ENCODE peak calls at places on chromosomes 12 and 14, in seven cellular contexts. E is stomach; L is amniotic stem cell; H is NCI-H2081; A is stimulated activated CD4-positive, alpha-beta T cell treated with anti-CD3 and anti-CD28 coated beads, TNF-alpha, amount 100 ng/mL, for 4 hours; M is activated T-cell treated with anti-CD3 and anti-CD28 coated beads for 1 hour; C is right atrium auricular region. V is an unnamed sample.

GRCh38 chr12:15601210-15601800 is 187.9 kb downstream of the EPS8 start:
- DNase-seq in E (no peak), L (no peak), H (no peak), A (no peak), M (no peak), C (no peak), V (no peak)

GRCh38 chr14:35384386-35385041 is 20.0 kb downstream of the NFKBIA start:
- DNase-seq in E (no peak), L (peak), H (no peak), A (no peak), M (no peak), C (peak), V (no peak)

GRCh38 chr14:34426313-34427295 is 35.4 kb downstream of the SPTSSA start:
- DNase-seq in E (peak), L (no peak), H (no peak), A (no peak), M (no peak), C (no peak), V (no peak)

GRCh38 chr12:6951551-6952120 is 480 bp downstream of the PTPN6 start:
- DNase-seq in E (no peak), L (no peak), H (no peak), A (no peak), M (no peak), C (no peak), V (no peak)

GRCh38 chr14:100815478-100816285 is 10.2 kb upstream of the MEG3 start:
- DNase-seq in E (no peak), L (peak), H (no peak), A (no peak), M (no peak), C (no peak), V (no peak)

GRCh38 chr14:50575769-50576168 is 15.8 kb downstream of the ATL1 start:
- DNase-seq in E (no peak), L (no peak), H (no peak), A (no peak), M (no peak), C (no peak), V (no peak)

GRCh38 chr12:111759991-111760390 is 6.7 kb upstream of the ALDH2 start:
- DNase-seq in E (no peak), L (no peak), H (no peak), A (no peak), M (no peak), C (no peak), V (no peak)

GRCh38 chr12:102748704-102749103 is 168.3 kb downstream of the PAH start:
- DNase-seq in E (no peak), L (no peak), H (no peak), A (no peak), M (no peak), C (no peak), V (no peak)

GRCh38 chr12:22672951-22673350 is 48.0 kb downstream of the ETNK1 start:
- DNase-seq in E (no peak), L (peak), H (no peak), A (no peak), M (no peak), C (no peak), V (no peak)

GRCh38 chr12:3557791-3558190 is 66.8 kb downstream of the PRMT8 start:
- DNase-seq in E (no peak), L (no peak), H (no peak), A (no peak), M (no peak), C (no peak), V (no peak)

GRCh38 chr12:132727091-132727794 is 16.6 kb downstream of the PGAM5 start:
- DNase-seq in E (no peak), L (no peak), H (no peak), A (no peak), M (no peak), C (no peak), V (no peak)

GRCh38 chr12:20436367-20436766 is 68.0 kb downstream of the PDE3A start:
- DNase-seq in E (no peak), L (no peak), H (no peak), A (no peak), M (no peak), C (no peak), V (no peak)

GRCh38 chr14:100724061-100724460 is 2.6 kb upstream of the DLK1 start:
- DNase-seq in E (no peak), L (no peak), H (no peak), A (no peak), M (no peak), C (no peak), V (no peak)

GRCh38 chr12:111444706-111445310 is 39.1 kb downstream of the SH2B3 start:
- DNase-seq in E (peak), L (no peak), H (peak), A (peak), M (peak), C (peak), V (peak)

GRCh38 chr14:66070542-66071319 is 415.4 kb upstream of the CCDC196 start:
- DNase-seq in E (peak), L (no peak), H (peak), A (peak), M (peak), C (no peak), V (peak)

GRCh38 chr14:84770030-84770429 is 759.9 kb upstream of the FLRT2 start:
- DNase-seq in E (no peak), L (no peak), H (peak), A (no peak), M (no peak), C (no peak), V (no peak)

GRCh38 chr14:90154110-90154509 is 92.3 kb downstream of the KCNK13 start:
- DNase-seq in E (no peak), L (no peak), H (no peak), A (no peak), M (no peak), C (no peak), V (no peak)

GRCh38 chr12:11650697-11651281 is 1.3 kb downstream of the ETV6 start:
- DNase-seq in E (no peak), L (no peak), H (peak), A (no peak), M (no peak), C (no peak), V (no peak)

GRCh38 chr12:77047341-77048202 is 17.8 kb downstream of the E2F7 start:
- DNase-seq in E (no peak), L (no peak), H (no peak), A (no peak), M (no peak), C (no peak), V (no peak)

GRCh38 chr12:53066594-53066978 is 12.6 kb downstream of the SPRYD3 start:
- DNase-seq in E (peak), L (no peak), H (no peak), A (no peak), M (no peak), C (peak), V (no peak)

GRCh38 chr14:83842536-83842935 is 1687.4 kb upstream of the FLRT2 start:
- DNase-seq in E (no peak), L (no peak), H (peak), A (no peak), M (no peak), C (no peak), V (no peak)

GRCh38 chr14:35921745-35922144 is 95.6 kb downstream of the BRMS1L start:
- DNase-seq in E (no peak), L (no peak), H (no peak), A (no peak), M (no peak), C (no peak), V (no peak)

GRCh38 chr12:44653886-44654527 is 222.1 kb downstream of the NELL2 start:
- DNase-seq in E (no peak), L (no peak), H (no peak), A (no peak), M (no peak), C (no peak), V (no peak)

GRCh38 chr12:15863984-15864383 is 18.2 kb upstream of the STRAP start:
- DNase-seq in E (no peak), L (no peak), H (no peak), A (no peak), M (no peak), C (no peak), V (no peak)

GRCh38 chr14:73763396-73763795 is 49.2 kb upstream of the PNMA1 start:
- DNase-seq in E (no peak), L (no peak), H (peak), A (no peak), M (no peak), C (no peak), V (no peak)

GRCh38 chr14:106822905-106823304 is 1296.5 kb downstream of the TMEM121 start:
- DNase-seq in E (no peak), L (no peak), H (no peak), A (no peak), M (no peak), C (no peak), V (no peak)

GRCh38 chr12:49974231-49974675 is 1.5 kb downstream of the AQP6 start:
- DNase-seq in E (peak), L (peak), H (no peak), A (no peak), M (no peak), C (peak), V (no peak)